ENCODE peak calls at places on chromosomes 3 and 15, in ten cellular contexts. B is right lobe of liver; A is NCI-H446; Q is ACHN; P is cardiac muscle cell; W is lower lobe of right lung; S is CD8-positive, alpha-beta T cell; I is left ventricle myocardium superior; L is stimulated activated CD8-positive, alpha-beta memory T cell treated with anti-CD3 and anti-CD28 coated beads, Interleukin-4, amount 100 ng/mL, for 1 hour; F is central memory CD4-positive, alpha-beta T cell. G is an unnamed sample.

GRCh38 chr3:151960956-151961580 is 87.6 kb downstream of the SUCNR1 start:
- DNase-seq in S (no peak), I (no peak), W (no peak), F (no peak), Q (no peak), B (no peak), P (no peak), L (no peak), A (no peak), G (no peak)

GRCh38 chr15:67720556-67721175 is 104.6 kb upstream of the SKOR1 start:
- DNase-seq in S (no peak), L (no peak), A (no peak), I (no peak), Q (no peak), P (no peak), F (no peak), W (no peak), B (no peak), G (no peak)

GRCh38 chr15:80974914-80975313 is 14.7 kb downstream of the MESD start:
- DNase-seq in F (no peak), A (no peak), W (no peak), B (no peak), P (no peak), L (no peak), S (peak; percentile 25), I (no peak), Q (no peak), G (no peak)

GRCh38 chr15:77959094-77959879 is 118.2 kb downstream of the TBC1D2B start:
- DNase-seq in Q (peak; percentile 55), I (peak; percentile 85), P (peak; percentile 72), S (peak; percentile 86), L (peak; percentile 48), W (peak; percentile 88), A (peak; percentile 29), B (peak; percentile 80), F (peak; percentile 55), G (no peak)

GRCh38 chr15:74635228-74635627 is 19.6 kb downstream of the CLK3 start:
- DNase-seq in F (peak; percentile 60), I (peak; percentile 71), P (peak; percentile 76), W (peak; percentile 72), L (peak; percentile 26), Q (peak; percentile 56), B (peak; percentile 63), S (peak; percentile 82), A (peak; percentile 48), G (no peak)

GRCh38 chr15:98292442-98293240 is 332.1 kb downstream of the ARRDC4 start:
- DNase-seq in B (peak; percentile 52), P (peak; percentile 12), S (no peak), F (no peak), Q (peak; percentile 28), I (peak; percentile 37), L (no peak), W (no peak), A (no peak), G (no peak)

GRCh38 chr3:48440590-48440958 is 517 bp downstream of the TMA7 start:
- DNase-seq in I (no peak), P (peak; percentile 41), S (no peak), B (no peak), F (peak; percentile 37), L (no peak), A (no peak), Q (peak; percentile 27), W (no peak), G (no peak)

GRCh38 chr15:72733941-72734738 is 48.1 kb downstream of the BBS4 start:
- DNase-seq in A (no peak), P (no peak), S (no peak), F (no peak), Q (no peak), I (no peak), L (no peak), W (no peak), B (no peak), G (no peak)

GRCh38 chr3:43185656-43186375 is 79.9 kb upstream of the POMGNT2 start:
- DNase-seq in F (no peak), W (no peak), B (no peak), P (peak; percentile 11), A (no peak), L (no peak), Q (no peak), I (no peak), S (no peak), G (no peak)

GRCh38 chr3:72375237-72376154 is 472.7 kb downstream of the SHQ1 start:
- DNase-seq in P (no peak), S (no peak), I (no peak), B (no peak), L (no peak), Q (no peak), W (no peak), A (no peak), F (peak; percentile 11), G (no peak)

GRCh38 chr15:70250208-70251201 is 152.8 kb upstream of the TLE3 start:
- DNase-seq in B (no peak), L (no peak), I (no peak), Q (no peak), W (no peak), F (no peak), A (no peak), S (no peak), P (no peak), G (no peak)

GRCh38 chr3:133124511-133124910 is 86.3 kb downstream of the TMEM108 start:
- DNase-seq in P (peak; percentile 39), A (peak; percentile 71), W (no peak), L (no peak), Q (no peak), S (no peak), F (no peak), I (peak; percentile 41), B (no peak), G (no peak)

GRCh38 chr15:31024979-31025378 is 33.6 kb upstream of the MTMR10 start:
- DNase-seq in Q (peak; percentile 15), P (no peak), S (no peak), L (no peak), B (no peak), W (no peak), F (no peak), A (no peak), I (no peak), G (no peak)

GRCh38 chr15:63392355-63393009 is 10.8 kb upstream of the CA12 start:
- DNase-seq in B (no peak), L (no peak), Q (no peak), I (no peak), F (no peak), S (no peak), A (no peak), W (no peak), P (no peak), G (no peak)

GRCh38 chr15:99566157-99566900 is 545 bp downstream of the MEF2A start:
- DNase-seq in F (peak; percentile 4), Q (peak; percentile 11), L (no peak), P (no peak), I (peak; percentile 66), B (peak; percentile 55), W (peak; percentile 57), A (no peak), S (peak; percentile 57), G (no peak)

GRCh38 chr15:67076147-67076843 is 10.9 kb downstream of the SMAD3 start:
- DNase-seq in L (no peak), B (no peak), A (no peak), S (no peak), W (no peak), F (no peak), I (no peak), Q (peak; percentile 67), P (peak; percentile 80), G (no peak)

GRCh38 chr3:186025161-186025560 is 83.7 kb downstream of the ETV5 start:
- DNase-seq in B (no peak), A (no peak), P (peak; percentile 63), Q (no peak), W (no peak), F (no peak), S (no peak), L (no peak), I (peak; percentile 28), G (no peak)

GRCh38 chr15:64444836-64445235 is 15.5 kb upstream of the ZNF609 start:
- DNase-seq in Q (no peak), S (no peak), F (no peak), P (no peak), L (no peak), W (no peak), I (no peak), B (no peak), A (no peak), G (no peak)

GRCh38 chr3:116896116-116896515 is 186.5 kb downstream of the TUSC7 start:
- DNase-seq in F (no peak), L (no peak), P (no peak), Q (no peak), S (no peak), I (no peak), A (no peak), W (no peak), B (no peak), G (no peak)

GRCh38 chr3:125189378-125190165 is 23.0 kb downstream of the SLC12A8 start:
- DNase-seq in L (no peak), I (no peak), Q (no peak), P (no peak), A (no peak), W (no peak), S (no peak), B (no peak), F (no peak), G (no peak)

GRCh38 chr15:35305906-35306305 is 220.8 kb upstream of the NANOGP8 start:
- DNase-seq in A (no peak), I (no peak), B (no peak), P (peak; percentile 18), F (no peak), W (no peak), Q (peak; percentile 36), L (no peak), S (no peak), G (no peak)

G was measured in esophagus squamous epithelium.